ENCODE peak calls at places on chromosome 5, in five cellular contexts. E is IMR-90, Y is OCI-LY7, C is tibial nerve, Q is lung. S is an unnamed sample.
A peak's percentile ranks its signal among the peaks of the same experiment; 100 is the strongest.

GRCh38 chr5:151141535-151141934 is 16.0 kb downstream of the ANXA6 start:
- DNase-seq in Q (no peak), C (no peak), E (peak; percentile 25), Y (peak; percentile 84), S (no peak)

GRCh38 chr5:2756211-2756746 is 4.8 kb upstream of the IRX2 start:
- DNase-seq in E (peak; percentile 9), C (no peak), Y (no peak), Q (peak; percentile 79), S (peak; percentile 62)

GRCh38 chr5:111394580-111394979 is 117.8 kb downstream of the STARD4 start:
- DNase-seq in Y (no peak), Q (no peak), E (peak; percentile 91), C (no peak), S (no peak)

GRCh38 chr5:58459276-58459859 is 518 bp downstream of the PLK2 start:
- DNase-seq in Y (no peak), E (peak; percentile 38), C (peak; percentile 19), Q (no peak), S (peak; percentile 54)

GRCh38 chr5:109863752-109864151 is 174.0 kb downstream of the MAN2A1 start:
- DNase-seq in Y (no peak), Q (no peak), C (no peak), E (peak; percentile 46), S (no peak)

GRCh38 chr5:54876-55569 is 36.9 kb upstream of the PLEKHG4B start:
- DNase-seq in Q (peak; percentile 26), Y (no peak), E (no peak), C (no peak), S (no peak)

GRCh38 chr5:136620016-136620419 is 254.7 kb upstream of the TRPC7 start:
- DNase-seq in E (peak; percentile 14), Q (no peak), Y (no peak), C (no peak), S (no peak)

GRCh38 chr5:128346038-128346437 is 192.0 kb downstream of the FBN2 start:
- DNase-seq in E (no peak), C (no peak), Q (no peak), Y (no peak), S (no peak)

GRCh38 chr5:117336208-117336607 is 761.6 kb upstream of the SEMA6A start:
- DNase-seq in C (no peak), Y (no peak), Q (no peak), E (no peak), S (no peak)

GRCh38 chr5:151086905-151087360 is 6.1 kb upstream of the TNIP1 start:
- DNase-seq in Y (peak; percentile 51), E (peak; percentile 43), Q (no peak), C (no peak), S (no peak)

GRCh38 chr5:173397531-173397930 is 69.3 kb upstream of the STC2 start:
- DNase-seq in Q (no peak), Y (no peak), C (no peak), E (no peak), S (no peak)

GRCh38 chr5:133746834-133747233 is 134.5 kb upstream of the FSTL4 start:
- DNase-seq in Q (no peak), Y (peak; percentile 41), C (no peak), E (no peak), S (no peak)

GRCh38 chr5:133744030-133744645 is 131.8 kb upstream of the FSTL4 start:
- DNase-seq in Q (no peak), Y (peak; percentile 5), C (no peak), E (no peak), S (no peak)

GRCh38 chr5:133741818-133742355 is 129.5 kb upstream of the FSTL4 start:
- DNase-seq in Q (no peak), Y (no peak), E (no peak), C (no peak), S (no peak)

GRCh38 chr5:133742370-133743036 is 130.2 kb upstream of the FSTL4 start:
- DNase-seq in C (no peak), E (no peak), Y (peak; percentile 74), Q (no peak), S (no peak)

GRCh38 chr5:133744909-133745308 is 132.6 kb upstream of the FSTL4 start:
- DNase-seq in C (no peak), E (no peak), Y (no peak), Q (no peak), S (no peak)
- H3K4me1 ChIP-seq in C (no peaks in the 10 kb centered on the region), E (no peaks in the 10 kb centered on the region), Y (peaks cover 38% of the 10 kb centered on the region), Q (peaks cover 2% of the 10 kb centered on the region), S (no peaks in the 10 kb centered on the region)

DNA sequence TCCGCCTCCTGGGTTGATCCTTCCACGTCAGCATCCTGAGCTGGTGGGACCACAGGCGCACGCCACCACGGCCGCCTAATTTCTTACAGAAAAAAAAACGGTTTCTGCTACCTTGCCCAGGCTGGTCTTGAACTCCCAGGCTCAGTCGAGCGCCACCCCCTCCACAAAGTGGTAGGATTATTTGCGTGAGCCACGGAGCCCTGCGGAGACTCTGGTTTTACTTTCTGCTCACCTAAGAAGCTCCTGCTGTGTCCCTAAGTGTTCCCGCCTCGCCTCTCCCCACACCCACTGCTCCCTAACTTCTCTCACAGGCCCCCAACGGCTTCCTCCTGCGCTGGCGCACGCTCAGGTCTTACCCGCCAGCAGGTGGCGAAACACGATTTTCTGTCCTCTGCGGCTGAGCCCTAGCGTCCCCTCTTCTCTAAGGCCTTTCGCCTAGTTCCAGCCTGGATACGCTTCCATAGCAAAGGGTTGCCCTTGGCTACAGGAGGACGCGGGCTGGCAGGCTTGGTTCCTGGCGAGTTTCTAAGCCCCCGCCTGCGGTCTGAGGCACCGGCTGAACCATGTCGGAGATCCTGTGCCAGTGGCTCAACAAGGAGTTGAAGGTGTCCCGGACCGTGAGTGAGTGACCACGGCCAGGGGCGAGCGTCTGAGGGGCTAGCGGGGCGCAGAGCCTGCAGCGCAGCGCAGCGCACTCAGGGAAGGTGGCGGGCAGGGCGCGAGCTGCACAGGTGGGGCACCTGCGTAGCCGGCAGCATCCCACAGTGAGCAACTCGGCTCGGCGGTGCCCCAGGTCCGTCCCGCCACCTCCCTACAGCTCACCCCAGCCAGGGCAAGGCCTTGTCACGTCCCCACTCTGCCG is at the start of gene SPEF2:
- DNase-seq in Q (peak; percentile 88), C (peak; percentile 58), E (peak; percentile 91), Y (no peak), S (peak; percentile 63)
- H3K4me3 ChIP-seq in Q (peak within 1 kb of the TSS; percentile 66), C (peak within 1 kb of the TSS; percentile 84), E (peak within 1 kb of the TSS; percentile 78), Y (no peak within 1 kb of the TSS), S (peak within 1 kb of the TSS; percentile 76)

DNA sequence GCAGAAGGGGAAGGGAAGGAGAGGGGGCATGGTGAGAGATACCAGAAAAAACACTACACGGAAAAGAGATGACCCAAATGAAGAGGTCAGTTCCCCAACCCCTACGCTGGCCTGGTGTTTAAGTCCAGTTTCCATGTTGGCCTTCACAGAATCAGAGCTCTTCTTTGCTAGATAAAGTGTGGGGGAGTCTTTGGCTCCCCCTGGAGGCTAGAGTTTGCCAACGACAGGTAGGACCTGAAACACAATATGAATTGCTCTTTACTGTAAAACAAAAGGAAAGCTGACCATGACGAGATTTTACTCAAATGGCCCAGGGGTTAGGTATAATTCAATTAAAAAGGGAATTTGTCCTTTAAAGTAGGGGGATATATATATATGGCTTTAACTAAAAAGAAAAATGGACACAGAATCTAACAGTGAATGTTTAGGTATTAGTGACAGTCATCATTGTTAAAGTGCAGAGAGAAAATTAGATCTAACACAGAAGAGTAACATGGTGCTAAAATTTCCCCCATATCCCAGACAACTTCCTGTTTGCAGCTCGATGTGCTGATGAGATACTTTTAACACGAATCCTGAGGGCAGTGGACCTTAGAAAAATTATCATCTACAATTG is 92.0 kb downstream of the SV2C start:
- DNase-seq in Q (peak; percentile 38), C (peak; percentile 15), E (peak; percentile 48), Y (peak; percentile 68), S (no peak)
- TF ChIP-seq CTCF in Q (peak; percentile 34), C (peak; percentile 30), E (peak; percentile 65), Y (peak; percentile 99), S (peak; percentile 53)

DNA sequence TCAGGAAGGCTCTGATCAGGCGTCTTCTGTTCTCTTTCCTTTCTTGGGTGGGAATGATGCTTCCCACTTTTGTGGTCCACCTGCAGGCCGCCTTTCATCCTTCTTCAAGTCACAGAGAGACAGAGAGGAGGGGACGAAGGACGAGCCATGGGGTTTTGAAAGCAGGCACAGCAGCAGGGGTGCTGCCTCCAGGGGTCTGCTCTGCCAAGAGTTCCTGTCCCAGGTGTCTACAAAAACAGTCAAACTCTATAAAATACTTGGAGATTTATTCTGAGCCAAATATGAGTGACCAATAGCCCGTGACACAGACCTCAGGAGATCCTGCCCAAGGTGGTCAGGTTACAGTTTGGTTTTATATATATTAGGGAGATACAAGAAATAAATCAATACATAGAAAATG is 34.5 kb upstream of the LCP2 start:
- DNase-seq in E (no peak), Q (no peak), Y (no peak), C (no peak), S (no peak)
- H3K4me1 ChIP-seq in E (no peaks in the 10 kb centered on the region), Q (peaks cover 8% of the 10 kb centered on the region), Y (peaks cover 43% of the 10 kb centered on the region), C (no peaks in the 10 kb centered on the region), S (no peaks in the 10 kb centered on the region)

GRCh38 chr5:38752622-38753021 is 93.2 kb upstream of the OSMR start:
- DNase-seq in C (no peak), E (no peak), Q (no peak), Y (no peak), S (no peak)
- H3K4me3 ChIP-seq in C (no peak overlapping the region), E (no peak overlapping the region), Q (no peak overlapping the region), Y (no peak overlapping the region), S (no peak overlapping the region)

GRCh38 chr5:22319798-22320197 is 533.3 kb downstream of the CDH12 start:
- DNase-seq in Q (no peak), E (no peak), Y (no peak), C (no peak), S (no peak)
- TF ChIP-seq CTCF in Q (no peak), E (no peak), Y (no peak), C (no peak), S (no peak)

GRCh38 chr5:161311141-161311708 is 235.3 kb downstream of the GABRB2 start:
- DNase-seq in E (no peak), Q (no peak), Y (no peak), C (no peak), S (no peak)

GRCh38 chr5:161312882-161313281 is 233.6 kb downstream of the GABRB2 start:
- DNase-seq in E (no peak), Q (no peak), Y (no peak), C (no peak), S (no peak)

GRCh38 chr5:161311965-161312364 is 234.6 kb downstream of the GABRB2 start:
- DNase-seq in Y (no peak), C (no peak), Q (no peak), E (no peak), S (no peak)

GRCh38 chr5:161314033-161314432 is 232.5 kb downstream of the GABRB2 start:
- DNase-seq in C (no peak), Y (no peak), E (no peak), Q (no peak), S (no peak)
- H3K4me1 ChIP-seq in C (no peaks in the 10 kb centered on the region), Y (no peaks in the 10 kb centered on the region), E (no peaks in the 10 kb centered on the region), Q (no peaks in the 10 kb centered on the region), S (no peaks in the 10 kb centered on the region)

S was measured in breast epithelium.